ENCODE peak calls at places on chromosomes 5 and 9, in six cellular contexts. One of them, this sample, is unnamed.

GRCh38 chr5:30930736-30931135 is 262.8 kb upstream of the CDH6 start:
- DNase-seq in OCI-LY7: no peak
- DNase-seq in HCT116: no peak
- DNase-seq in GM23338: no peak
- DNase-seq in GM23248: peak
- DNase-seq in hepatocyte: no peak
- DNase-seq in this sample: no peak

GRCh38 chr9:86741311-86742215 is 205.7 kb downstream of the GAS1 start:
- DNase-seq in OCI-LY7: no peak
- DNase-seq in HCT116: peak
- DNase-seq in GM23338: no peak
- DNase-seq in GM23248: peak
- DNase-seq in hepatocyte: peak
- DNase-seq in this sample: no peak

GRCh38 chr5:138937392-138938387 is 62.6 kb upstream of the LRRTM2 start:
- DNase-seq in OCI-LY7: no peak
- DNase-seq in HCT116: no peak
- DNase-seq in GM23338: no peak
- DNase-seq in GM23248: no peak
- DNase-seq in hepatocyte: no peak
- DNase-seq in this sample: no peak

GRCh38 chr5:31638748-31639418 is at the start of gene PDZD2:
- DNase-seq in OCI-LY7: peak
- DNase-seq in HCT116: peak
- DNase-seq in GM23338: peak
- DNase-seq in GM23248: peak
- DNase-seq in hepatocyte: peak
- DNase-seq in this sample: peak

GRCh38 chr5:61617995-61618525 is 286.0 kb downstream of the ZSWIM6 start:
- DNase-seq in OCI-LY7: no peak
- DNase-seq in HCT116: no peak
- DNase-seq in GM23338: peak
- DNase-seq in GM23248: no peak
- DNase-seq in hepatocyte: no peak
- DNase-seq in this sample: no peak

GRCh38 chr5:39422886-39423285 is 1.9 kb downstream of the DAB2 start:
- DNase-seq in OCI-LY7: no peak
- DNase-seq in HCT116: no peak
- DNase-seq in GM23338: no peak
- DNase-seq in GM23248: no peak
- DNase-seq in hepatocyte: no peak
- DNase-seq in this sample: no peak

GRCh38 chr5:149578896-149579295 is 2.4 kb upstream of the ARHGEF37 start:
- DNase-seq in OCI-LY7: no peak
- DNase-seq in HCT116: no peak
- DNase-seq in GM23338: no peak
- DNase-seq in GM23248: no peak
- DNase-seq in hepatocyte: no peak
- DNase-seq in this sample: no peak

GRCh38 chr9:133640160-133640559 is 4.0 kb downstream of the DBH start:
- DNase-seq in OCI-LY7: no peak
- DNase-seq in HCT116: no peak
- DNase-seq in GM23338: no peak
- DNase-seq in GM23248: no peak
- DNase-seq in hepatocyte: no peak
- DNase-seq in this sample: no peak

GRCh38 chr9:131791532-131792254 is 51.8 kb upstream of the RAPGEF1 start:
- DNase-seq in OCI-LY7: no peak
- DNase-seq in HCT116: no peak
- DNase-seq in GM23338: no peak
- DNase-seq in GM23248: no peak
- DNase-seq in hepatocyte: no peak
- DNase-seq in this sample: no peak

GRCh38 chr9:79968533-79968932 is 396.8 kb downstream of the TLE4 start:
- DNase-seq in OCI-LY7: no peak
- DNase-seq in HCT116: no peak
- DNase-seq in GM23338: no peak
- DNase-seq in GM23248: no peak
- DNase-seq in hepatocyte: no peak
- DNase-seq in this sample: no peak

GRCh38 chr9:79962150-79962549 is 390.4 kb downstream of the TLE4 start:
- DNase-seq in OCI-LY7: no peak
- DNase-seq in HCT116: no peak
- DNase-seq in GM23338: no peak
- DNase-seq in GM23248: no peak
- DNase-seq in hepatocyte: no peak
- DNase-seq in this sample: no peak

DNA sequence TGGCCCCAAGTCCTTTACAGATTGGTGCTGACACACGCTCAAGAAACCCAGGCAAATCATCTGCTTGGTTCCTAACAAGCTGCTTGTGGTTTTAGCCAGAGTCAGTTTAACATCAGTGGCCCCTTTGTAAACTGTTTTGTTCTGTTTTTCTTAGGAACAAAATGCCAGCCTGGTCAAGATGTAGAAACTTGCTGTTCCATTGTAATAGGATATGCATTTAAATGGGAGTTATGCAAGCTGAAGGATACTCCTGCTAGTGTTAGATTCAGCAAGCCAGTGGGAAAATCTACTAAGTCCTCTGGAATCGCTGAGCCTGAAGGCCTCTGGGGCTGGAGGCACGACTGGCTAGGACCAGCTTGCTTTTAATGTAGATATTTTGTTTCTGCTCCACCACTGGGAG is 391.1 kb downstream of the TLE4 start:
- DNase-seq in OCI-LY7: no peak
- DNase-seq in HCT116: no peak
- DNase-seq in GM23338: peak
- DNase-seq in GM23248: no peak
- DNase-seq in hepatocyte: no peak
- DNase-seq in this sample: no peak
- TF ChIP-seq EZH2phosphoT487 in OCI-LY7: no peak
- TF ChIP-seq EZH2phosphoT487 in HCT116: no peak
- TF ChIP-seq EZH2phosphoT487 in GM23338: no peak
- TF ChIP-seq EZH2phosphoT487 in GM23248: no peak
- TF ChIP-seq EZH2phosphoT487 in hepatocyte: no peak
- TF ChIP-seq EZH2phosphoT487 in this sample: no peak

DNA sequence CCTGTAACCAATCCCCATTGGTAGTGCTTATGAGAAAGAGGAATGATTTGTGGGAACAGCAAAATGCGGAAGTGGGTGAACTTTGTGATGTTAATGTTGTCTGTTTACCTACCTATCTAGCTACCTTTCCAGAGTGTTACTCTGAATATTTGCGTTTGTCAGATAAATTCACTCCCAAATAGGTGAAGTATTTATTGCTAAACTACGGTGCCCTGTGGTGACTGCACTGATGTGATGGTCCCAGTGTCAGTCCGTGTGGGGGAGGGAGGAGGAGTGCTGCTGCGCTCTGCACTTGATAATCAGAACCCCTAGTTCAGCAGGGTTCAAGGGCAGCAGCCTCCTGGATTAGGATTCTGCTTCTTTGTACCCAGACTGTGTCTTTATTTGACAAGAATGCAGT is 55.3 kb downstream of the TJP2 start:
- DNase-seq in OCI-LY7: no peak
- DNase-seq in HCT116: no peak
- DNase-seq in GM23338: peak
- DNase-seq in GM23248: no peak
- DNase-seq in hepatocyte: no peak
- DNase-seq in this sample: no peak
- TF ChIP-seq EZH2phosphoT487 in OCI-LY7: no peak
- TF ChIP-seq EZH2phosphoT487 in HCT116: no peak
- TF ChIP-seq EZH2phosphoT487 in GM23338: no peak
- TF ChIP-seq EZH2phosphoT487 in GM23248: no peak
- TF ChIP-seq EZH2phosphoT487 in hepatocyte: no peak
- TF ChIP-seq EZH2phosphoT487 in this sample: no peak

DNA sequence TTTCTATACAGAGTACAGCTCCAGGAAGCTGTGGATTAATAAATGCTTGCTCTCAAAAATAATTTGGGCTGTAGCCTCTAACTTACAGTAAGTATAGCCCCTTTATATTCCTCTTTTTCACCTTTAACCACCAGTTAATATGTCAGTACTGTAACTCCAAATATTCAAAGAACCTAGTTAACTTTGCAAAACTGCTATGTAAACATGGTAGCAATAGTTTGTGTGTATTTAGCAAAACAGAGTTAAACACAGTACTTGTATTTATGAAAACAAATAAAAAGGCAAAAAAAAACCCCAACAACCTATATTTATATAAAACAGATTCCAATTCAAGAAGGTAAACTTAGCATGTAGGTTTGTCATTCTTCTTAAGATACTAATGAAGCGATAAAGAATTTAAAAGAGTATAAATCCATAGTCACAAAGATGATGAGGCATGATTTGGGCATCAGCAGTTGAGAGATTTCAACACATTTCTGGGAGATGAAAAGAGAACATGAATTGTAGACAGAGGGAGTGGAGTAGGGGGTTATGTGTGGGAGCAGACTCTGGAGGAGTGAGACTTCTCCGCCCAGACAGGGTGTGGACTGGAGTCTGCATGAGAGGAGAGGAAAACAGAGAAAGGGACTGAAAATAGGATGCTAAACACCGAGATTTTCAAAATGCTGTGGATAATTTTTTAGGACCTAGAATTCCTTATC is 47.0 kb upstream of the F2RL1 start:
- DNase-seq in OCI-LY7: no peak
- DNase-seq in HCT116: no peak
- DNase-seq in GM23338: no peak
- DNase-seq in GM23248: peak
- DNase-seq in hepatocyte: no peak
- DNase-seq in this sample: no peak
- TF ChIP-seq EZH2phosphoT487 in OCI-LY7: no peak
- TF ChIP-seq EZH2phosphoT487 in HCT116: no peak
- TF ChIP-seq EZH2phosphoT487 in GM23338: no peak
- TF ChIP-seq EZH2phosphoT487 in GM23248: no peak
- TF ChIP-seq EZH2phosphoT487 in hepatocyte: no peak
- TF ChIP-seq EZH2phosphoT487 in this sample: no peak

GRCh38 chr5:172283862-172284274 is 304 bp upstream of the UBTD2 start:
- DNase-seq in OCI-LY7: peak
- DNase-seq in HCT116: no peak
- DNase-seq in GM23338: peak
- DNase-seq in GM23248: peak
- DNase-seq in hepatocyte: peak
- DNase-seq in this sample: peak
- TF ChIP-seq EZH2phosphoT487 in OCI-LY7: no peak
- TF ChIP-seq EZH2phosphoT487 in HCT116: no peak
- TF ChIP-seq EZH2phosphoT487 in GM23338: no peak
- TF ChIP-seq EZH2phosphoT487 in GM23248: no peak
- TF ChIP-seq EZH2phosphoT487 in hepatocyte: no peak
- TF ChIP-seq EZH2phosphoT487 in this sample: no peak

This sample was measured in MM.1S.